ENCODE peak calls at places on chromosome 13, in four cellular contexts. Q, C, L and A are unnamed samples. For H3K4me1, the result is how much of the 10 kb centered on the place peaks cover.

GRCh38 chr13:24172071-24172470 is 11.6 kb downstream of the SPATA13 start:
- DNase-seq in Q (no peak), C (no peak), L (no peak), A (peak)

GRCh38 chr13:45132384-45133064 is 12.2 kb downstream of the GTF2F2 start:
- DNase-seq in Q (no peak), C (no peak), L (no peak), A (no peak)

GRCh38 chr13:112711528-112712265 is 21.9 kb downstream of the ATP11A start:
- DNase-seq in Q (peak), C (peak), L (peak), A (peak)

GRCh38 chr13:76297331-76297730 is 588.9 kb downstream of the KCTD12 start:
- DNase-seq in Q (no peak), C (no peak), L (no peak), A (no peak)

GRCh38 chr13:45737571-45738002 is 35.5 kb downstream of the CBY2 start:
- DNase-seq in Q (no peak), C (no peak), L (no peak), A (no peak)

GRCh38 chr13:26977541-26977940 is 194.1 kb downstream of the USP12 start:
- DNase-seq in Q (no peak), C (no peak), L (no peak), A (peak)

GRCh38 chr13:40922437-40923040 is 96.6 kb downstream of the ELF1 start:
- DNase-seq in Q (no peak), C (no peak), L (no peak), A (no peak)

GRCh38 chr13:41678320-41678719 is 221.0 kb downstream of the RGCC start:
- DNase-seq in Q (no peak), C (no peak), L (no peak), A (peak)

GRCh38 chr13:96817336-96817941 is 176.8 kb downstream of the OXGR1 start:
- DNase-seq in Q (peak), C (no peak), L (no peak), A (peak)

GRCh38 chr13:55560331-55560730 is 1580.4 kb upstream of the PRR20A start:
- DNase-seq in Q (no peak), C (no peak), L (no peak), A (no peak)

GRCh38 chr13:27536361-27537101 is 83.8 kb downstream of the LNX2 start:
- DNase-seq in Q (no peak), C (no peak), L (no peak), A (no peak)

GRCh38 chr13:28329395-28330158 is 165.4 kb downstream of the FLT1 start:
- DNase-seq in Q (peak), C (no peak), L (no peak), A (peak)

GRCh38 chr13:95185851-95186250 is 115.4 kb downstream of the ABCC4 start:
- DNase-seq in Q (no peak), C (no peak), L (no peak), A (no peak)
- H3K4me3 ChIP-seq in Q (no peak), C (no peak), L (no peak), A (no peak)

GRCh38 chr13:95007322-95007721 is 293.9 kb downstream of the ABCC4 start:
- DNase-seq in Q (no peak), C (no peak), L (no peak), A (no peak)
- H3K4me1 ChIP-seq in Q (under half), C (under half), L (under half), A (under half)

DNA sequence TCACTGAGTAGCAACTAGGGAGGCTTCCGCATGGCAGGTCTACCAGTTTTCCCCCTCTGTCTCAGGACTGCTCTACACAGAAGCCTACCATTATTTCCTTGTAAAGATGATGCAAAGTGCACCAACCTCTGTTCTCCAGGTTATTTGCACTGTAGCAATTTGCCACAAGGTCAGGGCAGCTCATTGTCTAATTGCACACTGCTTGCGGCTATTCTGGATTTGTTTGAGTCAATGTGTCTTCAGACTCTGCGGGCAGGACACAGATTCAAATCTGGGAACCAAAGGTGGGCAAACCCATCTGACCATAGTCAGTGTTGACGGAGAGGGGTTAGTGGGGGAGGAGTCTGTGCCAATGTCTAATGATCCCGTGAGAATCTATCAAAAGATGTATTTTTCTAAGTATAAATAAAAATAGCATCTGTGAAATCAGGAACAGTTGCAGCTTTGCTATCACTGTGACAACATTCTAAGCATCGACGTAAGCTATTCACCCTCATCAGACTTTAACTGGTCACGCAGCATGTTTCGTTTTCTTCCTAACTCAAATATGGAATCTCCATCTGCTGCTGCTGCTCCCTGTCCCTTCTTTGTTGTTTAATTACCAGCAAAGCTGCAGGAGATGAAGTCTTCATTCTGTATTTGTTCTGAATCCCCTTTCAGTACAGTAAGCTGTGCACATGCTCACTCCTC is 26.4 kb downstream of the CYSLTR2 start:
- DNase-seq in Q (no peak), C (no peak), L (no peak), A (no peak)
- H3K27ac ChIP-seq in Q (no peak), C (no peak), L (no peak), A (no peak)

GRCh38 chr13:99256709-99257108 is 1.5 kb downstream of the GPR18 start:
- DNase-seq in Q (no peak), C (no peak), L (no peak), A (peak)

GRCh38 chr13:99260216-99260615 is 2.0 kb upstream of the GPR18 start:
- DNase-seq in Q (no peak), C (no peak), L (no peak), A (peak)

GRCh38 chr13:99258946-99259345 is 767 bp upstream of the GPR18 start:
- DNase-seq in Q (no peak), C (no peak), L (no peak), A (no peak)

GRCh38 chr13:99257291-99257690 is 888 bp downstream of the GPR18 start:
- DNase-seq in Q (no peak), C (no peak), L (no peak), A (no peak)

GRCh38 chr13:99258210-99258860 is at the start of gene GPR18:
- DNase-seq in Q (no peak), C (no peak), L (no peak), A (no peak)
- H3K4me3 ChIP-seq in Q (no peak), C (no peak), L (no peak), A (no peak)

DNA sequence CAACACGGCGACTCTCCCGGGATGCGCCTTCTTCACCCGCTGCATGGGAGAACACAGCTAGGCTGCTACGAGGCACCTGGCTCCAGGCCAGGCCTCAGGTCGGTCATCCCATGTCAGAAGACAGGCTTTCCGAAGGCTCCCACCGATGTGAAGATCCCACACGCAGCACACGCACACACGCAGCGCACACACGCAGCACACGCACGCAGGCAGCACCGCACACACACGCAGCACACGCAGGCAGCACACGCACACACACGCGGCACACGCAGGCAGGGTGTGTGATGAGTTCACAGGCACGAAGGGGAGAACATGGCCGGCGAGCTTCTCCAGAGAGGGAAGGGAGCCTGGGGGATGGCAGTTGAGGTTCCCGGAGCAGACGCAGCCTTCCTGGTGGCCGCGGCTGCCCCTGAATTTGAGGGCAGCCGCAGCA is 56.1 kb downstream of the RASA3 start:
- DNase-seq in Q (no peak), C (no peak), L (no peak), A (no peak)
- H3K4me1 ChIP-seq in Q (under half), C (under half), L (under half), A (under half)

GRCh38 chr13:30354481-30355404 is 47.4 kb upstream of the KATNAL1 start:
- DNase-seq in Q (no peak), C (no peak), L (no peak), A (no peak)

GRCh38 chr13:30355839-30356238 is 48.5 kb upstream of the KATNAL1 start:
- DNase-seq in Q (no peak), C (no peak), L (no peak), A (no peak)

GRCh38 chr13:30353060-30353459 is 45.7 kb upstream of the KATNAL1 start:
- DNase-seq in Q (no peak), C (no peak), L (no peak), A (no peak)

GRCh38 chr13:30353601-30354000 is 46.2 kb upstream of the KATNAL1 start:
- DNase-seq in Q (no peak), C (no peak), L (no peak), A (no peak)

GRCh38 chr13:30355405-30355741 is 48.0 kb upstream of the KATNAL1 start:
- DNase-seq in Q (no peak), C (no peak), L (no peak), A (no peak)
- H3K27ac ChIP-seq in Q (no peak), C (no peak), L (no peak), A (no peak)